ENCODE peak calls at places on chromosomes 4 and X, in four cellular contexts. C is small intestine, S is upper lobe of right lung, N is BE2C. E is an unnamed sample. For H3K4me1, the result is how much of the 10 kb centered on the place peaks cover.

GRCh38 chr4:140736669-140737343 is 19.4 kb downstream of the TBC1D9 start:
- DNase-seq in C (no peak), S (no peak), N (peak), E (no peak)

GRCh38 chr4:185712350-185713024 is 99.5 kb downstream of the SORBS2 start:
- DNase-seq in C (no peak), S (no peak), N (peak), E (no peak)

GRCh38 chr4:10606483-10607155 is 77.9 kb downstream of the CLNK start:
- DNase-seq in C (no peak), S (no peak), N (no peak), E (no peak)

GRCh38 chr4:163548481-163549243 is 54.2 kb downstream of the TMA16 start:
- DNase-seq in C (peak), S (no peak), N (peak), E (no peak)

GRCh38 chr4:27006646-27007045 is 146.0 kb downstream of the STIM2 start:
- DNase-seq in C (no peak), S (no peak), N (no peak), E (no peak)

GRCh38 chr4:109302366-109303140 is at the start of gene COL25A1:
- DNase-seq in C (no peak), S (peak), N (peak), E (peak)

GRCh38 chr4:76733380-76733779 is 164.6 kb downstream of the SOWAHB start:
- DNase-seq in C (no peak), S (no peak), N (no peak), E (no peak)

GRCh38 chrX:87664381-87664780 is 146.8 kb downstream of the KLHL4 start:
- DNase-seq in C (no peak), S (no peak), N (no peak), E (no peak)

GRCh38 chr4:109184421-109184956 is 118.0 kb downstream of the COL25A1 start:
- DNase-seq in C (no peak), S (no peak), N (no peak), E (no peak)

GRCh38 chr4:15322016-15322415 is 105.8 kb upstream of the C1QTNF7 start:
- DNase-seq in C (no peak), S (no peak), N (no peak), E (no peak)

GRCh38 chr4:153553820-153554173 is 87.6 kb downstream of the TMEM131L start:
- DNase-seq in C (no peak), S (no peak), N (no peak), E (no peak)

GRCh38 chr4:3410401-3411135 is 31.2 kb upstream of the HGFAC start:
- DNase-seq in C (no peak), S (peak), N (no peak), E (no peak)

GRCh38 chr4:3411676-3412075 is 30.1 kb upstream of the HGFAC start:
- DNase-seq in C (no peak), S (peak), N (no peak), E (no peak)

GRCh38 chr4:3413217-3413671 is 28.5 kb upstream of the HGFAC start:
- DNase-seq in C (no peak), S (peak), N (no peak), E (no peak)

GRCh38 chr4:3413675-3414420 is 27.9 kb upstream of the HGFAC start:
- DNase-seq in C (no peak), S (peak), N (no peak), E (no peak)

GRCh38 chr4:3412257-3413020 is 29.3 kb upstream of the HGFAC start:
- DNase-seq in C (no peak), S (peak), N (no peak), E (no peak)
- H3K4me1 ChIP-seq in C (under half), S (under half), N (under half), E (under half)

GRCh38 chr4:53705151-53705764 is 114.0 kb upstream of the LNX1 start:
- DNase-seq in C (no peak), S (no peak), N (no peak), E (no peak)

GRCh38 chr4:53705972-53706371 is 114.7 kb upstream of the LNX1 start:
- DNase-seq in C (no peak), S (no peak), N (no peak), E (no peak)

GRCh38 chr4:53704329-53704728 is 113.0 kb upstream of the LNX1 start:
- DNase-seq in C (no peak), S (no peak), N (no peak), E (no peak)

GRCh38 chr4:53703267-53703655 is 112.0 kb upstream of the LNX1 start:
- DNase-seq in C (no peak), S (no peak), N (no peak), E (no peak)

DNA sequence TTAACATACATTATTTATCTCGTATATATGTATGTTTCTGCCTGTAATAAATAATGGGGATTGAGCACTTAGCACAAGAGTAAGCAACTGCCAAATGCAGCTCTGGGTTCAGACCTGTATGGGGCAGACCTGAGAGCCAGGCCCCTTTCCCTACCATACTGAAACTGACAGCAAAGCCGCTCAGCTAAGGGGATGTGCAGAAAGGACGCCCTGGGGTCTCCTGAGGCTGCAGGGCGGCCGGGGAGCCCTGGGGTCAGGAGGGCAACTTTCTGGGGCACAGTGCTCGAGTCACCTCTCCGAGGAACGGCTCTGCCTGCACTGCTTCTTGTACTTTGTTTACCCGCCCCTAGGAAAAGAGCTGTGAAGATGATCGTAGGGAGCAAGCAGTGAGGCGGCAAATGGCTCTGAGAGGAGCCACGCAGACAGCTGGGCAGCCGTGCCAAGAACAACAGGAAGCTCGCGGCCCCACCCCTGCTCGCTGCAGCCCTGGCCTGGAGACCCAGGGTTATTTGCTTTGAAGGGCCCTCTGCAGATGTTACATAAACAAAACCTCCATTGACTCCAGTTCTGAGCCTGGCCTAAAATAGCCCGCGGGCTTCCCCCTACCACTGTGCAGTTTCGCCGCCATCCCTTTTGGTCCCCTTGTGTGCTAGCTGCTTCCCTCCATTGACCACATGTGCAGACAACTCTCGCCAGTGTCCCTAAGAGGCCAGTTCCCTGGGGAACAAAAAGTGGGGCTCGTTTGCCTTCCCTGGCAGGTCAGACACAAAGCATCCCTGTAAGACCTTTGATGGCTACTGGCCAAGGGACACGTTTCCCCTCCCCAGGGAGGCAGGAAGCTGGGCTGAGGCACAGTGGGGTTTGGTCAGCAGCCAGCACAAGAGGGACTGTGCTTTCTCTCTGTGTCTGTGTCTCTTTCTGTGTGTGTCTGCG is 111.3 kb upstream of the LNX1 start:
- DNase-seq in C (peak), S (peak), N (peak), E (no peak)
- H3K4me3 ChIP-seq in C (no peak), S (peak), N (peak), E (peak)

GRCh38 chr4:184471872-184472539 is 2.3 kb downstream of the IRF2 start:
- DNase-seq in C (peak), S (no peak), N (peak), E (no peak)
- H3K4me1 ChIP-seq in C (under half), S (half or more), N (under half), E (under half)

GRCh38 chr4:2794707-2795557 is 2.0 kb downstream of the SH3BP2 start:
- DNase-seq in C (no peak), S (peak), N (no peak), E (peak)
- H3K4me3 ChIP-seq in C (no peak), S (peak), N (no peak), E (no peak)

DNA sequence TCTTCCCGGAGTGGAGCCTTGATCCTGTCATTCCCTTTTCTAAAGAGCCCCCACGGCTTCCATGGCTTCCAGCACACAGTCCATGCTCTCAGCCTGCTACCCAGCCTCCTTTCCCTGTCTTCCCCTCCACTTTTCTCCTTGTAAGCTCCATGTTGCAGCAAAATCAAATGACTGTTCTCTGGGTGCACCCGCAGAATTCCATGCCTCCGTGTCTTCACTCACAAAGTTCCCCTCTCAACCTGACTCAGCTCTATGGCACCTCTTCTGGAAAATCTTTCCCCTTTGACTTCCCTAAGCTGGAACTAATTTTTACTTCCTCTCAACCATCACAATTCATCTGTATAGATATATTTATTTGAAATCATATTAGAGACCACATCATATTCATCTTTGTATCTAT is 3.5 kb downstream of the SETD7 start:
- DNase-seq in C (no peak), S (no peak), N (no peak), E (no peak)
- H3K4me1 ChIP-seq in C (under half), S (under half), N (under half), E (under half)

GRCh38 chr4:157888281-157888680 is 284.5 kb downstream of the GASK1B start:
- DNase-seq in C (no peak), S (no peak), N (no peak), E (no peak)

GRCh38 chr4:157885785-157886184 is 287.0 kb downstream of the GASK1B start:
- DNase-seq in C (no peak), S (no peak), N (no peak), E (no peak)

GRCh38 chr4:157887316-157887715 is 285.5 kb downstream of the GASK1B start:
- DNase-seq in C (no peak), S (no peak), N (no peak), E (no peak)

DNA sequence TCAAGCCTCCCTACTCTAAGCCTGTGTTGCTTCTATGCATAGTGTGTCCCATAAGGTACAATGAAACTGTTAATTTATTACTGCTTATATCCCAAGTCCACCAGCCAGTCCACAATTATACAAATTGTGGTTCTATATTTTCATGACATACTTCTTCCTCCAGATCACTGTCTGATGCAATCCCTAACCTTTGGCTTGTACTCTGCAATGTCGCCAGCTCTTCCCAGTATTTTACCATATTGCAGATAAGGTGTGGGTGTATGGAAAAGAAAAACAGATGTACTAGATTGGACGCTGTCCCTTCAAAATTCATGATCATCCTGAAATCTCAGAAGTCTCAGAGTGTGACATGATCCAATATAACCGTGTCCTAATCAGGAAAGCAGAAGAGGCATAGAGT is 286.2 kb downstream of the GASK1B start:
- DNase-seq in C (no peak), S (no peak), N (no peak), E (no peak)
- H3K4me3 ChIP-seq in C (no peak), S (no peak), N (no peak), E (no peak)

DNA sequence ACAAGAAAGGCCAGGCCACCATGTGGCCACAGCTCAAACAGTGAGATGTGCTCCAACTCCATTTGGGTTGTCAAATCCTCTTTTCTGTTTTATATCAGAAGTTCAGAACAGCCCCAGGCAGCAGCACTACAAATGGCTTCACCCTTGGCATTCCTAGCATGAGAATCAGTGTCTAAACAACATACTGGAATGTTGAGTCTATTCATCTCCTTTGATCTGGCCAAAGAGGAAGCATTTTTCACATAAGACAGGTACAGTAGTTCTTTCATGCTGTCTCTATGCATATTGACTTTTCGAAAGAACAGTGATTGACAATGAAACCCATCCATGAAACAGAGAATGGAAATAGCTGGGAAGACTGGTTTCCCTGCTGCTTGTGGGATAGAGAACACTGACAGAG is 289.5 kb downstream of the USP46 start:
- DNase-seq in C (no peak), S (no peak), N (no peak), E (no peak)
- H3K4me1 ChIP-seq in C (under half), S (under half), N (under half), E (under half)

DNA sequence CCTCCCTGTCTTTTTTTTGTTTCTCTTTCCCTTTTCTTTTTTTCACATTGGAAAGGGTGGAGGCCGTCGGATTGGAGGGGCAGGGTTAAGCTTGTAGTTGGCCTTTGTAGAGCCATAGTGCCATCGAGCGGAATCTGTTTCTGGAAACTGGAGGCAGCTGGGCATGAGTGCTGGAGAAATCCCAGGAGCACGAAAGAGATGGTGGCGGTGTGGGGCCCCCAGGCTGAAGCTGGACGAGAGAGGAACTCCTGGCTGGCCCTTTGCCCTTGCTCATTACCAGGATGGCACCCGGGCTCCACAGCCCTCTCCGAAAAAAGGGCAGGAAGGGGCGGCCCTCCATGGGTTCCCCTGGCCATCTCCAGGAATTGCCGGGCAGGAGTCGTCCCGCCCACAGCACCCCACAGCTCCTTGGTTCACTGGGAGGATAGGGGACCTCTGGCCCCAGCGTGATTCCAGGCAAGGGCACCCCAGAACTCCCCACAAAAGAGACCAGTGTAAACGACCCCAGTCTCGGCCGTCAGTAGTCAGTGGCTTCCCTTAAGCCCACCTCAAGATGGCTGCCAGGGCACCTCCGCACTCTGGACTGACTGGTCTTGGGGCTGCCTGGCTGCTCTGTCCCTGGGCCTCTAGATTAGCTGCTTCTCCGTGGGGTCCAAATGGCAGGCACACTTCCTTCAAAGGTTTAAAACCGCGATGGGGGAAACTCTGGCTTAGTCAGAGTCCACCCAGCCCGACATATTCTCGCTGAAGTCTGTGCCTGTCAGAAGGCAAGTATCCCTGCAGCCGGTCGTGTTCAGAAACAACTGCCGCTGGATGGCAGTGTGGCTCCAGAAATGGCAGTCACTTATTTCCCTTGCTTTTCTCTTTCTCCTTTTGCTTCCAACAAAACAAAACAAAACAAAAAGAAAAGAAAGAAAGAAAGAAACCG is 74.1 kb downstream of the NBDY start:
- DNase-seq in C (no peak), S (no peak), N (no peak), E (no peak)
- H3K4me3 ChIP-seq in C (no peak), S (no peak), N (no peak), E (peak)

GRCh38 chrX:156003486-156004185 is 6.1 kb downstream of the IL9R start:
- DNase-seq in C (no peak), S (no peak), N (no peak), E (no peak)
- H3K4me1 ChIP-seq in C (under half), S (under half), N (under half), E (under half)

GRCh38 chr4:17510582-17510981 is 1.3 kb downstream of the QDPR start:
- DNase-seq in C (no peak), S (no peak), N (no peak), E (no peak)
- H3K4me3 ChIP-seq in C (no peak), S (no peak), N (peak), E (peak)